ENCODE peak calls at places on chromosomes 6 and 20, in eight cellular contexts. R is astrocyte of the spinal cord, A is tibial artery, Q is A549, Z is neural crest cell, N is tibial nerve, J is lower lobe of right lung, K is cardiac fibroblast. V is an unnamed sample.
A peak's percentile ranks its signal among the peaks of the same experiment; 100 is the strongest.

GRCh38 chr20:20358801-20359200 is 9.1 kb upstream of the INSM1 start:
- DNase-seq in J (no peak), Q (no peak), R (no peak), Z (no peak), A (no peak), K (no peak), N (no peak), V (no peak)

GRCh38 chr20:10832146-10832545 is 158.3 kb upstream of the JAG1 start:
- DNase-seq in Z (no peak), A (no peak), K (peak; percentile 28), J (no peak), N (no peak), Q (no peak), R (no peak), V (no peak)

GRCh38 chr20:36941403-36941835 is 10.1 kb downstream of the SAMHD1 start:
- DNase-seq in A (no peak), R (no peak), K (no peak), Z (no peak), J (no peak), Q (no peak), N (no peak), V (no peak)

GRCh38 chr6:73471686-73472290 is 10.3 kb downstream of the MTO1 start:
- DNase-seq in Q (no peak), A (no peak), R (no peak), K (no peak), Z (no peak), N (no peak), J (no peak), V (no peak)

GRCh38 chr6:2578729-2579128 is 172.0 kb downstream of the MYLK4 start:
- DNase-seq in K (peak; percentile 60), R (no peak), Z (no peak), J (no peak), N (no peak), A (no peak), Q (no peak), V (no peak)

GRCh38 chr6:99026135-99026534 is 78.4 kb upstream of the FBXL4 start:
- DNase-seq in N (no peak), R (no peak), K (peak; percentile 40), Q (no peak), A (no peak), J (no peak), Z (no peak), V (no peak)

GRCh38 chr20:17761612-17762011 is 61.8 kb downstream of the BANF2 start:
- DNase-seq in J (no peak), A (no peak), Q (no peak), R (no peak), K (peak; percentile 14), Z (no peak), N (no peak), V (no peak)

GRCh38 chr6:137933696-137934095 is 66.6 kb downstream of the TNFAIP3 start:
- DNase-seq in J (no peak), Z (no peak), Q (no peak), N (peak; percentile 46), R (peak; percentile 78), K (peak; percentile 59), A (peak; percentile 82), V (peak; percentile 95)

GRCh38 chr6:147204060-147204785 is at the start of gene STXBP5:
- DNase-seq in K (peak; percentile 60), N (peak; percentile 23), Q (no peak), J (peak; percentile 76), Z (peak; percentile 26), R (peak; percentile 57), A (peak; percentile 40), V (no peak)

GRCh38 chr6:13574571-13575376 is at the start of gene SIRT5:
- DNase-seq in K (peak; percentile 82), Z (peak; percentile 61), N (peak; percentile 47), J (peak; percentile 87), Q (peak; percentile 76), R (peak; percentile 82), A (peak; percentile 75), V (peak; percentile 39)

GRCh38 chr6:27096834-27097511 is 150.5 kb upstream of the PRSS16 start:
- DNase-seq in J (peak; percentile 66), K (peak; percentile 92), R (peak; percentile 78), Z (peak; percentile 6), Q (peak; percentile 47), A (no peak), N (no peak), V (peak; percentile 41)

GRCh38 chr20:2210646-2211556 is 84.9 kb upstream of the TGM3 start:
- DNase-seq in N (peak; percentile 25), R (peak; percentile 36), K (peak; percentile 89), Q (no peak), A (peak; percentile 24), Z (no peak), J (peak; percentile 53), V (no peak)

GRCh38 chr6:149336529-149336928 is 19.0 kb downstream of the TAB2 start:
- DNase-seq in A (no peak), N (no peak), K (no peak), Q (no peak), R (no peak), J (no peak), Z (no peak), V (no peak)

DNA sequence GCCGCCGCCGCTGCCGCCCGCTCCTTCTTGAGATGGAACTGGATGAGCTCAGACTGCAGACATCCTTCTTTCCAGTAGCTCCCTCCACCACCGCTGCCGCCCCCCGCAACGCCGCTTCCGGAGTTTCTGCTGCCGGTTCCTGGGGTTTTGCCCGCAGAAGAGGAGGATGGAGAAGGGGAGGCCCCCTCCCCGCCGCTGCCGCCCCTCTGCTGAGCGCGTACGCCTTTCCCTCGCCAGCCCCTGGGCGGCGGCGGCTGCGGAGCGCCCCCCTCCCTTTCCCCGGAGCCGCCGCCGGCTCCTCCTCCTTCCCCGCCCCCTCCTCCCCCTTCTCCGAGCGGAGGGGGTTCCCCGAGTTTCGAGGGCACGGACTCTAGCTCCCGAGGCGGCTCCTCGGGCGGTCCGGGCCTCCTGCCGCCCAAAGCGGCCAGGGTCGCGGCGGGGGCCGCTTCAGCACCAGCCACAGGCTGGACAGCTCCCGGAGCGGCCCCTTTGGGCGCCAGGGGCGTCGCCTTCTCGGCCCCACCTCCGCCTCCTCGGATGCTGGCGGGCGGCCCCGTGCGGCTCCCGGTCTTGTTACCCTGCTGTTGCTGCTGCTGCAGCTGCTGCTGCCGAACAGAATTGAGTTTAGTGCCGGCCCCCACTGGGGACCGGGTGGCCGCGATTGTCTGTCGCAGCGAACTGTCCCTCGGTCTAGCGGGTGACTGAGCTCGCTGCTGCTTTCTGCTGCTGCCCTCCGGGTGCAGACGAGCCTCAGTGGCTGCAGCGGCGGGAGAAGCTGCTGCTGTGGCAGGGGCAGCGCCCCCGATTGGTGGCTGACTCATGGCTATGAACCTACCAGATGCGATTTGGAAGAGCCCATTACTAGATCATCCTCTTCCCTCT is 3.1 kb downstream of the MTCL3 start:
- DNase-seq in N (peak; percentile 33), R (peak; percentile 81), K (peak; percentile 68), J (peak; percentile 66), Z (peak; percentile 52), Q (no peak), A (no peak), V (peak; percentile 18)
- TF ChIP-seq CTCF in N (no peak), R (no peak), K (no peak), J (no peak), Z (no peak), Q (no peak), A (no peak), V (no peak)

DNA sequence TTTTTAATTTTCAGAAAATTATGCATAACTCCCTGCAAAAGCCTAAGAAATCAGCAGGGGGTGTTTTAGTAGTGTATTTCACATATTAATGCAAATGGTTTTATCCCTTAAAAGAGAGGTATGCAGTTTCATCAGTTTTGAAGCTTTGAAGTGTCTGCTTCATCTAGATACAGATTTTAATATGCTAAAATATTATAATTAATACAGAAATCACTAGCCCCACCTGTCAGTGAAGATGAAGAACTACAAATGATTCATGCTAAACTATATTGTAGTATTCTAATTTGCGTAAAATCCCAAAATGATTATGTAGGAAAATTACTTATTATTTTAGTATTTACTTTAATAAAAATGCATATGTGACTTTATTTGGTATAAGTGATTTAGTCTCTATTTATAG is 2.9 kb upstream of the TFB1M start:
- DNase-seq in K (peak; percentile 47), A (no peak), N (no peak), Z (no peak), J (no peak), R (peak; percentile 9), Q (no peak), V (no peak)
- TF ChIP-seq CTCF in K (peak; percentile 24), A (no peak), N (no peak), Z (peak; percentile 42), J (peak; percentile 16), R (peak; percentile 23), Q (no peak), V (peak; percentile 26)

GRCh38 chr6:15250440-15251168 is 4.7 kb downstream of the JARID2 start:
- DNase-seq in N (no peak), J (no peak), K (no peak), Q (no peak), Z (no peak), A (no peak), R (no peak), V (no peak)

GRCh38 chr6:15247750-15248450 is 2.0 kb downstream of the JARID2 start:
- DNase-seq in K (peak; percentile 64), Q (peak; percentile 51), R (peak; percentile 57), N (peak; percentile 33), Z (peak; percentile 47), J (peak; percentile 80), A (peak; percentile 29), V (no peak)

GRCh38 chr6:15247214-15247749 is 1.4 kb downstream of the JARID2 start:
- DNase-seq in K (peak; percentile 27), A (no peak), N (no peak), Q (no peak), Z (no peak), R (no peak), J (no peak), V (no peak)

GRCh38 chr6:15249371-15250019 is 3.6 kb downstream of the JARID2 start:
- DNase-seq in N (no peak), J (no peak), Q (no peak), K (no peak), R (no peak), A (no peak), Z (no peak), V (no peak)

GRCh38 chr6:15248451-15249370 is 2.8 kb downstream of the JARID2 start:
- DNase-seq in Q (peak; percentile 84), K (peak; percentile 97), R (peak; percentile 97), J (peak; percentile 96), A (peak; percentile 93), Z (peak; percentile 86), N (peak; percentile 94), V (peak; percentile 84)
- TF ChIP-seq CTCF in Q (no peak), K (peak; percentile 19), R (peak; percentile 32), J (peak; percentile 8), A (no peak), Z (no peak), N (peak; percentile 34), V (peak; percentile 37)

GRCh38 chr20:49810491-49811190 is 2.0 kb upstream of the SLC9A8 start:
- DNase-seq in A (no peak), N (no peak), R (no peak), Q (no peak), K (no peak), Z (no peak), J (no peak), V (no peak)

GRCh38 chr20:49811825-49812462 is 684 bp upstream of the SLC9A8 start:
- DNase-seq in K (peak; percentile 60), N (no peak), A (no peak), J (no peak), Q (no peak), Z (no peak), R (peak; percentile 15), V (no peak)

GRCh38 chr20:49814057-49814675 is 1.5 kb downstream of the SLC9A8 start:
- DNase-seq in N (no peak), Z (no peak), A (no peak), Q (no peak), R (no peak), K (no peak), J (no peak), V (no peak)

GRCh38 chr20:49813305-49813974 is 812 bp downstream of the SLC9A8 start:
- DNase-seq in Q (no peak), Z (no peak), R (no peak), K (no peak), A (no peak), N (no peak), J (no peak), V (no peak)

GRCh38 chr20:49812463-49813304 is at the start of gene SLC9A8:
- DNase-seq in Q (peak; percentile 83), N (peak; percentile 76), K (peak; percentile 93), Z (peak; percentile 82), R (peak; percentile 86), A (peak; percentile 92), J (peak; percentile 94), V (peak; percentile 69)
- TF ChIP-seq CTCF in Q (no peak), N (peak; percentile 40), K (no peak), Z (peak; percentile 51), R (peak; percentile 40), A (peak; percentile 52), J (peak; percentile 57), V (peak; percentile 13)

V was measured in AG09319.